ENCODE peak calls at places on chromosomes 2 and 18, in eight cellular contexts. D, Z, M, X, C, V, T and H are unnamed samples.
A peak's percentile ranks its signal among the peaks of the same experiment; 100 is the strongest.

GRCh38 chr2:127569274-127570065 is 34.0 kb downstream of the MYO7B start:
- DNase-seq in C (no peak), D (peak; percentile 50), X (no peak), T (peak; percentile 86), V (no peak), Z (peak; percentile 73), M (no peak), H (peak; percentile 95)

GRCh38 chr2:239302808-239303557 is 97.8 kb downstream of the HDAC4 start:
- DNase-seq in X (no peak), C (peak; percentile 13), Z (no peak), T (peak; percentile 61), M (no peak), V (no peak), D (no peak), H (peak; percentile 66)

GRCh38 chr2:45274190-45274926 is 265.1 kb upstream of the SIX2 start:
- DNase-seq in Z (no peak), T (no peak), V (no peak), M (no peak), X (no peak), D (no peak), C (no peak), H (no peak)

GRCh38 chr2:200483729-200484198 is 26.1 kb downstream of the KCTD18 start:
- DNase-seq in Z (no peak), V (no peak), X (peak; percentile 10), M (no peak), T (peak; percentile 72), D (peak; percentile 48), C (no peak), H (no peak)

GRCh38 chr2:184004945-184005672 is 593.2 kb upstream of the ZNF804A start:
- DNase-seq in T (no peak), Z (no peak), M (no peak), X (no peak), D (no peak), C (no peak), V (no peak), H (no peak)

GRCh38 chr2:225274751-225275150 is 124.8 kb upstream of the NYAP2 start:
- DNase-seq in D (no peak), C (no peak), X (no peak), V (no peak), M (no peak), T (no peak), Z (no peak), H (no peak)

GRCh38 chr2:231604101-231604684 is 11.5 kb downstream of the TEX44 start:
- DNase-seq in D (peak; percentile 44), T (peak; percentile 79), C (peak; percentile 46), V (no peak), M (peak; percentile 33), Z (no peak), X (no peak), H (peak; percentile 93)

GRCh38 chr2:159187095-159187494 is 99.4 kb downstream of the WDSUB1 start:
- DNase-seq in V (no peak), Z (no peak), M (no peak), D (no peak), X (no peak), T (no peak), C (no peak), H (peak; percentile 59)

GRCh38 chr18:54260376-54261072 is 8.8 kb upstream of the POLI start:
- DNase-seq in X (no peak), Z (no peak), M (no peak), V (no peak), D (peak; percentile 13), T (no peak), C (no peak), H (no peak)

GRCh38 chr2:175170679-175171304 is 2.8 kb upstream of the ATF2 start:
- DNase-seq in V (no peak), T (no peak), Z (no peak), C (no peak), D (no peak), X (no peak), M (no peak), H (no peak)

GRCh38 chr18:22840606-22841144 is 92.5 kb upstream of the RBBP8 start:
- DNase-seq in C (no peak), D (peak; percentile 18), V (no peak), Z (no peak), M (no peak), T (no peak), X (no peak), H (no peak)

GRCh38 chr18:28650860-28651259 is 473.9 kb upstream of the CDH2 start:
- DNase-seq in T (no peak), Z (no peak), C (no peak), X (no peak), D (no peak), M (no peak), V (no peak), H (peak; percentile 45)

GRCh38 chr2:96527052-96527964 is 9.2 kb upstream of the ARID5A start:
- DNase-seq in X (peak; percentile 56), Z (peak; percentile 48), D (no peak), C (no peak), M (peak; percentile 78), V (peak; percentile 42), T (no peak), H (peak; percentile 93)

GRCh38 chr2:68514316-68514929 is 47.0 kb downstream of the APLF start:
- DNase-seq in D (no peak), X (no peak), C (no peak), T (no peak), V (no peak), M (no peak), Z (no peak), H (no peak)

GRCh38 chr2:189265696-189266320 is 86.2 kb upstream of the COL5A2 start:
- DNase-seq in D (peak; percentile 61), T (no peak), C (no peak), M (no peak), X (no peak), V (no peak), Z (no peak), H (no peak)

GRCh38 chr18:75860166-75860565 is 432.7 kb upstream of the SMIM21 start:
- DNase-seq in M (no peak), Z (no peak), V (no peak), D (no peak), T (no peak), X (no peak), C (no peak), H (no peak)

GRCh38 chr18:5142131-5142530 is 54.9 kb downstream of the AKAIN1 start:
- DNase-seq in Z (no peak), V (no peak), M (no peak), T (no peak), X (no peak), C (no peak), D (no peak), H (no peak)

GRCh38 chr18:7630731-7631442 is 63.8 kb downstream of the PTPRM start:
- DNase-seq in Z (no peak), T (no peak), X (no peak), C (no peak), V (no peak), D (no peak), M (no peak), H (no peak)

GRCh38 chr2:201542291-201542690 is 90.8 kb downstream of the STRADB start:
- DNase-seq in X (no peak), Z (no peak), M (no peak), C (no peak), T (no peak), V (no peak), D (no peak), H (no peak)